ENCODE peak calls at places on chromosomes 6 and 20, in six cellular contexts. One of them, this sample, is unnamed.

GRCh38 chr6:11245406-11245990 is 13.0 kb upstream of the NEDD9 start:
- DNase-seq in right lobe of liver: no peak
- DNase-seq in astrocyte of the spinal cord: no peak
- DNase-seq in BJ: peak
- DNase-seq in neural crest cell: no peak
- DNase-seq in omental fat pad: no peak
- DNase-seq in this sample: no peak

GRCh38 chr6:94622784-94623183 is 954.6 kb upstream of the MANEA start:
- DNase-seq in neural crest cell: no peak
- DNase-seq in astrocyte of the spinal cord: no peak
- DNase-seq in right lobe of liver: no peak
- DNase-seq in omental fat pad: no peak
- DNase-seq in BJ: no peak
- DNase-seq in this sample: no peak

GRCh38 chr6:163780993-163781392 is 366.5 kb downstream of the QKI start:
- DNase-seq in neural crest cell: peak
- DNase-seq in astrocyte of the spinal cord: peak
- DNase-seq in omental fat pad: no peak
- DNase-seq in BJ: no peak
- DNase-seq in right lobe of liver: no peak
- DNase-seq in this sample: peak

GRCh38 chr20:50921055-50921454 is 10.2 kb downstream of the ADNP start:
- DNase-seq in astrocyte of the spinal cord: no peak
- DNase-seq in BJ: no peak
- DNase-seq in omental fat pad: no peak
- DNase-seq in right lobe of liver: no peak
- DNase-seq in neural crest cell: no peak
- DNase-seq in this sample: no peak

GRCh38 chr6:105949939-105950582 is 136.1 kb upstream of the PRDM1 start:
- DNase-seq in BJ: no peak
- DNase-seq in astrocyte of the spinal cord: no peak
- DNase-seq in right lobe of liver: no peak
- DNase-seq in omental fat pad: no peak
- DNase-seq in neural crest cell: no peak
- DNase-seq in this sample: no peak

GRCh38 chr6:37972994-37973757 is 153.6 kb downstream of the ZFAND3 start:
- DNase-seq in astrocyte of the spinal cord: peak
- DNase-seq in omental fat pad: no peak
- DNase-seq in neural crest cell: no peak
- DNase-seq in BJ: no peak
- DNase-seq in right lobe of liver: no peak
- DNase-seq in this sample: no peak

GRCh38 chr6:5190467-5190866 is 70.3 kb downstream of the LYRM4 start:
- DNase-seq in right lobe of liver: no peak
- DNase-seq in omental fat pad: no peak
- DNase-seq in BJ: peak
- DNase-seq in neural crest cell: no peak
- DNase-seq in astrocyte of the spinal cord: peak
- DNase-seq in this sample: no peak

GRCh38 chr20:36845288-36845969 is 30.5 kb upstream of the TLDC2 start:
- DNase-seq in astrocyte of the spinal cord: no peak
- DNase-seq in omental fat pad: no peak
- DNase-seq in right lobe of liver: no peak
- DNase-seq in neural crest cell: no peak
- DNase-seq in BJ: no peak
- DNase-seq in this sample: no peak

GRCh38 chr6:16333580-16333979 is 95.2 kb downstream of the GMPR start:
- DNase-seq in BJ: no peak
- DNase-seq in astrocyte of the spinal cord: peak
- DNase-seq in omental fat pad: no peak
- DNase-seq in neural crest cell: no peak
- DNase-seq in right lobe of liver: no peak
- DNase-seq in this sample: no peak

GRCh38 chr6:21953831-21954801 is 342.7 kb downstream of the PRL start:
- DNase-seq in BJ: no peak
- DNase-seq in right lobe of liver: no peak
- DNase-seq in neural crest cell: no peak
- DNase-seq in astrocyte of the spinal cord: peak
- DNase-seq in omental fat pad: no peak
- DNase-seq in this sample: no peak

GRCh38 chr6:14814016-14814415 is 431.9 kb upstream of the JARID2 start:
- DNase-seq in astrocyte of the spinal cord: no peak
- DNase-seq in neural crest cell: no peak
- DNase-seq in omental fat pad: no peak
- DNase-seq in BJ: no peak
- DNase-seq in right lobe of liver: no peak
- DNase-seq in this sample: no peak

GRCh38 chr6:14817068-14817467 is 428.8 kb upstream of the JARID2 start:
- DNase-seq in astrocyte of the spinal cord: no peak
- DNase-seq in omental fat pad: no peak
- DNase-seq in right lobe of liver: peak
- DNase-seq in BJ: no peak
- DNase-seq in neural crest cell: no peak
- DNase-seq in this sample: no peak

GRCh38 chr6:14818422-14818884 is 427.4 kb upstream of the JARID2 start:
- DNase-seq in astrocyte of the spinal cord: no peak
- DNase-seq in neural crest cell: no peak
- DNase-seq in omental fat pad: no peak
- DNase-seq in right lobe of liver: peak
- DNase-seq in BJ: no peak
- DNase-seq in this sample: no peak

GRCh38 chr6:14819001-14819400 is 426.9 kb upstream of the JARID2 start:
- DNase-seq in right lobe of liver: no peak
- DNase-seq in neural crest cell: no peak
- DNase-seq in BJ: no peak
- DNase-seq in astrocyte of the spinal cord: no peak
- DNase-seq in omental fat pad: no peak
- DNase-seq in this sample: no peak

GRCh38 chr6:14816106-14816864 is 429.6 kb upstream of the JARID2 start:
- DNase-seq in BJ: no peak
- DNase-seq in right lobe of liver: no peak
- DNase-seq in astrocyte of the spinal cord: peak
- DNase-seq in neural crest cell: no peak
- DNase-seq in omental fat pad: no peak
- DNase-seq in this sample: no peak
- TF ChIP-seq CTCF in BJ: no peak
- TF ChIP-seq CTCF in right lobe of liver: no peak
- TF ChIP-seq CTCF in astrocyte of the spinal cord: no peak
- TF ChIP-seq CTCF in neural crest cell: no peak
- TF ChIP-seq CTCF in omental fat pad: no peak
- TF ChIP-seq CTCF in this sample: no peak

GRCh38 chr6:34982424-34982852 is 93.4 kb downstream of the ANKS1A start:
- DNase-seq in omental fat pad: no peak
- DNase-seq in astrocyte of the spinal cord: peak
- DNase-seq in right lobe of liver: peak
- DNase-seq in BJ: no peak
- DNase-seq in neural crest cell: no peak
- DNase-seq in this sample: no peak
- TF ChIP-seq CTCF in omental fat pad: no peak
- TF ChIP-seq CTCF in astrocyte of the spinal cord: peak
- TF ChIP-seq CTCF in right lobe of liver: peak
- TF ChIP-seq CTCF in BJ: peak
- TF ChIP-seq CTCF in neural crest cell: peak
- TF ChIP-seq CTCF in this sample: peak

GRCh38 chr6:123306334-123306733 is 310.3 kb downstream of the CLVS2 start:
- DNase-seq in omental fat pad: no peak
- DNase-seq in astrocyte of the spinal cord: no peak
- DNase-seq in neural crest cell: no peak
- DNase-seq in right lobe of liver: no peak
- DNase-seq in BJ: no peak
- DNase-seq in this sample: no peak

DNA sequence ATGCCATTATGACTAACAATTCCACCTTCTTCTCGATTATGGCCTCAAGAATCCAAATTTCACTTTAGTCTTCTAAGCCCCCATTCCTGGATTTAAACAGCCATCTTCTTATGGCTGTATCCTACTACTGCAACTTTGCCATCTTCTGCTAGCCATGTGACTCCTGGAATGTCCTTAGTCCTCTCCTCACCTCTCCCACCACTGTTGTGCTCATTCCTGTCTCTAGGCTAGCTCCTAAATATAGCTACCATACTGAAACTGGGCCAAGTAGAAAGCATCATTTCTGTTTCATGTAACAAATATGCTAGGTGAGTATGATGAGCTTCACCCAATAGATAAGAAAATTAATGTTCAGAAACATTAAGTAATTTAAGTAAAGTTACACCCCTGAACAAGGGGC is 313.1 kb downstream of the CLVS2 start:
- DNase-seq in neural crest cell: no peak
- DNase-seq in right lobe of liver: no peak
- DNase-seq in BJ: no peak
- DNase-seq in omental fat pad: no peak
- DNase-seq in astrocyte of the spinal cord: no peak
- DNase-seq in this sample: no peak
- TF ChIP-seq CTCF in neural crest cell: no peak
- TF ChIP-seq CTCF in right lobe of liver: no peak
- TF ChIP-seq CTCF in BJ: no peak
- TF ChIP-seq CTCF in omental fat pad: no peak
- TF ChIP-seq CTCF in astrocyte of the spinal cord: no peak
- TF ChIP-seq CTCF in this sample: no peak

DNA sequence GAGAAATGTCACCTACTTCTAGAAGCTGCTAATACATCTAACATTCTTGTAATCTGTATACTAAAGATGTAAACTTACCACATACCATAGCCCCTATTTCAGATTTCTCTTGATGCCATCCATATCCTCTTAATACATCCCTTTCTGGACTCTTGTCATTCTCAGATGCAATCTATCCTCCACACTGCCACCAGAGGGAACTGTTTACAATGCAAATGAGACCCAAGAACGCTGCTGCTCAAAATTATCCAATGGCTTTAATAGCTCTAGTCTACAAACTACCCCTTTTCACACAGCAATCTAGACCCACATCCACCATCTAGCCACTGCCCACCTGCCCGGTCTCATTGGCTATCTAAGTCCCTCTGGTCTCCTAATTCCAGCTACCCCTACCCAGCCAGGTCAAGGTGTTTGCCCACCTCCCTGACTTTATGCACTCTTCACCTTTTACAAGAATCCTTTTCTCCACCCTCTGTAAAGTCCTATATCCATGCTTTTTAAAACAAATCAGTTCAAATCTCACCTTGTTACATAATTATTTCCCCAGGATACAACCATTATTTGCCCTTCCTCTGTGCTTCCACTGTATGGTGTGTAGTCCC is 14.8 kb downstream of the FAXC start:
- DNase-seq in astrocyte of the spinal cord: peak
- DNase-seq in neural crest cell: no peak
- DNase-seq in omental fat pad: no peak
- DNase-seq in right lobe of liver: no peak
- DNase-seq in BJ: no peak
- DNase-seq in this sample: no peak
- TF ChIP-seq CTCF in astrocyte of the spinal cord: peak
- TF ChIP-seq CTCF in neural crest cell: peak
- TF ChIP-seq CTCF in omental fat pad: no peak
- TF ChIP-seq CTCF in right lobe of liver: peak
- TF ChIP-seq CTCF in BJ: peak
- TF ChIP-seq CTCF in this sample: peak

DNA sequence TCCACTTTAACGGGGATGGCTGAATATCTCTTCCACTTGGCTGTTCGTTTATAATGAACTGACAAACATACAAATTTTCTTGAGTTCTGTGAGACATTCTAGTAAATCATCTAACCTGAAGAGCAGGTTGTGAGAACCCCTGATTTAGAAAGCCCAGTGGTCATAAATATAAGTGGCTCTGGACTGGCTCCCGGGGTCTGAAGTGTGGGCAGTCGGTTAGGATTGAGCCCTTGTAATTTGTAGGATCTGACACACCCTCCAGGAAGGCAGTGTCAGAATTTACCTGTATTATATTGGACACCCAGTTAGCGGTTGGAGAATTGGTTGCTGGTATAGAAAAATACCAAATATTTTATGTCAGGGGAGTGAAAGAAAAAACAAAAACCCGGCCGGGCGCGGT is 6.8 kb upstream of the GMEB2 start:
- DNase-seq in neural crest cell: no peak
- DNase-seq in BJ: no peak
- DNase-seq in omental fat pad: no peak
- DNase-seq in astrocyte of the spinal cord: no peak
- DNase-seq in right lobe of liver: no peak
- DNase-seq in this sample: no peak
- TF ChIP-seq CTCF in neural crest cell: no peak
- TF ChIP-seq CTCF in BJ: no peak
- TF ChIP-seq CTCF in omental fat pad: no peak
- TF ChIP-seq CTCF in astrocyte of the spinal cord: no peak
- TF ChIP-seq CTCF in right lobe of liver: no peak
- TF ChIP-seq CTCF in this sample: no peak

GRCh38 chr20:35395728-35396127 is 16.0 kb downstream of the UQCC1 start:
- DNase-seq in BJ: peak
- DNase-seq in neural crest cell: no peak
- DNase-seq in right lobe of liver: no peak
- DNase-seq in omental fat pad: no peak
- DNase-seq in astrocyte of the spinal cord: peak
- DNase-seq in this sample: no peak
- TF ChIP-seq CTCF in BJ: peak
- TF ChIP-seq CTCF in neural crest cell: no peak
- TF ChIP-seq CTCF in right lobe of liver: no peak
- TF ChIP-seq CTCF in omental fat pad: no peak
- TF ChIP-seq CTCF in astrocyte of the spinal cord: peak
- TF ChIP-seq CTCF in this sample: peak

GRCh38 chr6:158497620-158498019 is 62.3 kb upstream of the TMEM181 start:
- DNase-seq in right lobe of liver: no peak
- DNase-seq in neural crest cell: no peak
- DNase-seq in astrocyte of the spinal cord: no peak
- DNase-seq in BJ: no peak
- DNase-seq in omental fat pad: no peak
- DNase-seq in this sample: no peak

GRCh38 chr6:158499601-158500000 is 60.3 kb upstream of the TMEM181 start:
- DNase-seq in right lobe of liver: no peak
- DNase-seq in neural crest cell: no peak
- DNase-seq in omental fat pad: no peak
- DNase-seq in BJ: no peak
- DNase-seq in astrocyte of the spinal cord: no peak
- DNase-seq in this sample: no peak

GRCh38 chr6:158498362-158498761 is 61.5 kb upstream of the TMEM181 start:
- DNase-seq in BJ: no peak
- DNase-seq in right lobe of liver: no peak
- DNase-seq in neural crest cell: no peak
- DNase-seq in astrocyte of the spinal cord: no peak
- DNase-seq in omental fat pad: no peak
- DNase-seq in this sample: no peak

GRCh38 chr6:158500016-158500735 is 59.7 kb upstream of the TMEM181 start:
- DNase-seq in astrocyte of the spinal cord: peak
- DNase-seq in neural crest cell: no peak
- DNase-seq in BJ: peak
- DNase-seq in right lobe of liver: no peak
- DNase-seq in omental fat pad: no peak
- DNase-seq in this sample: no peak

GRCh38 chr6:158496700-158497099 is 63.2 kb upstream of the TMEM181 start:
- DNase-seq in BJ: no peak
- DNase-seq in omental fat pad: no peak
- DNase-seq in right lobe of liver: no peak
- DNase-seq in astrocyte of the spinal cord: no peak
- DNase-seq in neural crest cell: no peak
- DNase-seq in this sample: no peak
- TF ChIP-seq CTCF in BJ: no peak
- TF ChIP-seq CTCF in omental fat pad: no peak
- TF ChIP-seq CTCF in right lobe of liver: no peak
- TF ChIP-seq CTCF in astrocyte of the spinal cord: no peak
- TF ChIP-seq CTCF in neural crest cell: no peak
- TF ChIP-seq CTCF in this sample: no peak

DNA sequence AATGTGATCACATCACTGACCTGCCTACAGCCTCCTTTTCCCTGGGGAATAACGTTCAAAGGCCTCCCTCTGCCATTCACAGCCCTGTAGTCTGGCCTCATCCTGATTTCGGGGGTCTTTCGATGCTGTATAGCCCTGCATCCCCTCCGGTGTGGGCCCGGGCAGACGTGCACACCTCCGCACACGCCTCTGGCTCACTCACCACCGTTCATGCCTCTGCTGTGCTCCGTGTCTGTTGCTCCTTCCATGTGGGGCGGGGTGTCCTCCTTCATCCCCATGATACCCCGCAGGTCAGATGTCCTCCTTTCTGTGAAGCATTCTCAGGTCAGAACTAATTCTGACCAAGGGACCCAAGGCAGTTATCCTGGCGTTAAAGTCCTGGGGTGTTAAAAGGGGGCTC is 13.8 kb upstream of the RBM38 start:
- DNase-seq in omental fat pad: no peak
- DNase-seq in right lobe of liver: no peak
- DNase-seq in astrocyte of the spinal cord: no peak
- DNase-seq in BJ: no peak
- DNase-seq in neural crest cell: no peak
- DNase-seq in this sample: no peak
- TF ChIP-seq CTCF in omental fat pad: no peak
- TF ChIP-seq CTCF in right lobe of liver: no peak
- TF ChIP-seq CTCF in astrocyte of the spinal cord: no peak
- TF ChIP-seq CTCF in BJ: no peak
- TF ChIP-seq CTCF in neural crest cell: no peak
- TF ChIP-seq CTCF in this sample: no peak